ENCODE peak calls at places on chromosomes 2 and 18, in seven cellular contexts. One of them, this sample, is unnamed.
A peak's percentile ranks its signal among the peaks of the same experiment; 100 is the strongest.

GRCh38 chr2:119756837-119757236 is 2.9 kb upstream of the PTPN4 start:
- DNase-seq in mesenchymal stem cell: peak; percentile 60
- DNase-seq in neuronal stem cell: no peak
- DNase-seq in H9: no peak
- DNase-seq in trophoblast cell: no peak
- DNase-seq in IMR-90: peak; percentile 87
- DNase-seq in mesendoderm: no peak
- DNase-seq in this sample: no peak

GRCh38 chr2:188604579-188604978 is 312.9 kb downstream of the GULP1 start:
- DNase-seq in neuronal stem cell: no peak
- DNase-seq in H9: no peak
- DNase-seq in IMR-90: peak; percentile 16
- DNase-seq in trophoblast cell: no peak
- DNase-seq in mesenchymal stem cell: no peak
- DNase-seq in mesendoderm: no peak
- DNase-seq in this sample: no peak

GRCh38 chr2:101435011-101435862 is 39.7 kb downstream of the RFX8 start:
- DNase-seq in IMR-90: peak; percentile 41
- DNase-seq in mesendoderm: peak; percentile 56
- DNase-seq in neuronal stem cell: peak; percentile 67
- DNase-seq in trophoblast cell: no peak
- DNase-seq in mesenchymal stem cell: no peak
- DNase-seq in H9: peak; percentile 65
- DNase-seq in this sample: no peak

GRCh38 chr18:59057969-59058368 is 81.7 kb upstream of the SEC11C start:
- DNase-seq in neuronal stem cell: no peak
- DNase-seq in mesendoderm: no peak
- DNase-seq in mesenchymal stem cell: no peak
- DNase-seq in trophoblast cell: no peak
- DNase-seq in H9: no peak
- DNase-seq in IMR-90: peak; percentile 81
- DNase-seq in this sample: no peak

GRCh38 chr2:223041527-223042109 is 10.4 kb upstream of the KCNE4 start:
- DNase-seq in mesenchymal stem cell: peak; percentile 99
- DNase-seq in mesendoderm: peak; percentile 87
- DNase-seq in H9: peak; percentile 46
- DNase-seq in neuronal stem cell: no peak
- DNase-seq in IMR-90: peak; percentile 99
- DNase-seq in trophoblast cell: peak; percentile 25
- DNase-seq in this sample: no peak

GRCh38 chr2:15939556-15939853 is 845 bp upstream of the MYCN start:
- DNase-seq in trophoblast cell: peak; percentile 59
- DNase-seq in mesenchymal stem cell: no peak
- DNase-seq in H9: peak; percentile 81
- DNase-seq in IMR-90: no peak
- DNase-seq in mesendoderm: no peak
- DNase-seq in neuronal stem cell: no peak
- DNase-seq in this sample: no peak

GRCh38 chr2:101517753-101518152 is 42.8 kb upstream of the RFX8 start:
- DNase-seq in mesenchymal stem cell: peak; percentile 74
- DNase-seq in mesendoderm: no peak
- DNase-seq in neuronal stem cell: no peak
- DNase-seq in trophoblast cell: no peak
- DNase-seq in H9: no peak
- DNase-seq in IMR-90: peak; percentile 65
- DNase-seq in this sample: no peak

GRCh38 chr2:46010925-46011490 is 286.2 kb upstream of the EPAS1 start:
- DNase-seq in IMR-90: peak; percentile 74
- DNase-seq in mesendoderm: peak; percentile 38
- DNase-seq in mesenchymal stem cell: peak; percentile 66
- DNase-seq in H9: no peak
- DNase-seq in neuronal stem cell: no peak
- DNase-seq in trophoblast cell: no peak
- DNase-seq in this sample: no peak

GRCh38 chr18:76524900-76525698 is 30.1 kb upstream of the ZNF516 start:
- DNase-seq in neuronal stem cell: peak; percentile 72
- DNase-seq in trophoblast cell: no peak
- DNase-seq in mesenchymal stem cell: peak; percentile 92
- DNase-seq in H9: no peak
- DNase-seq in IMR-90: peak; percentile 68
- DNase-seq in mesendoderm: peak; percentile 88
- DNase-seq in this sample: no peak

GRCh38 chr2:42196403-42197267 is 27.5 kb downstream of the EML4 start:
- DNase-seq in neuronal stem cell: no peak
- DNase-seq in mesenchymal stem cell: peak; percentile 66
- DNase-seq in IMR-90: peak; percentile 58
- DNase-seq in mesendoderm: peak; percentile 93
- DNase-seq in H9: peak; percentile 53
- DNase-seq in trophoblast cell: no peak
- DNase-seq in this sample: peak; percentile 9

GRCh38 chr2:98623657-98624056 is 15.3 kb downstream of the UNC50 start:
- DNase-seq in mesendoderm: no peak
- DNase-seq in IMR-90: peak; percentile 37
- DNase-seq in mesenchymal stem cell: no peak
- DNase-seq in trophoblast cell: no peak
- DNase-seq in neuronal stem cell: no peak
- DNase-seq in H9: no peak
- DNase-seq in this sample: no peak

GRCh38 chr2:134120160-134120717 is 133.6 kb upstream of the MGAT5 start:
- DNase-seq in trophoblast cell: no peak
- DNase-seq in mesendoderm: peak; percentile 45
- DNase-seq in neuronal stem cell: peak; percentile 51
- DNase-seq in IMR-90: no peak
- DNase-seq in H9: no peak
- DNase-seq in mesenchymal stem cell: no peak
- DNase-seq in this sample: no peak

GRCh38 chr2:37688771-37689468 is 17.5 kb upstream of the CDC42EP3 start:
- DNase-seq in H9: no peak
- DNase-seq in mesendoderm: peak; percentile 97
- DNase-seq in IMR-90: peak; percentile 91
- DNase-seq in trophoblast cell: peak; percentile 91
- DNase-seq in neuronal stem cell: no peak
- DNase-seq in mesenchymal stem cell: peak; percentile 84
- DNase-seq in this sample: no peak

GRCh38 chr2:72006188-72006736 is 141.4 kb downstream of the CYP26B1 start:
- DNase-seq in neuronal stem cell: no peak
- DNase-seq in mesenchymal stem cell: no peak
- DNase-seq in trophoblast cell: no peak
- DNase-seq in mesendoderm: no peak
- DNase-seq in H9: no peak
- DNase-seq in IMR-90: no peak
- DNase-seq in this sample: no peak

GRCh38 chr2:197363998-197364397 is 53.4 kb upstream of the ANKRD44 start:
- DNase-seq in mesendoderm: peak; percentile 42
- DNase-seq in trophoblast cell: no peak
- DNase-seq in H9: no peak
- DNase-seq in IMR-90: no peak
- DNase-seq in mesenchymal stem cell: no peak
- DNase-seq in neuronal stem cell: no peak
- DNase-seq in this sample: no peak

GRCh38 chr2:145797692-145798091 is 1277.8 kb upstream of the ZEB2 start:
- DNase-seq in trophoblast cell: no peak
- DNase-seq in mesendoderm: no peak
- DNase-seq in IMR-90: no peak
- DNase-seq in mesenchymal stem cell: no peak
- DNase-seq in H9: no peak
- DNase-seq in neuronal stem cell: no peak
- DNase-seq in this sample: no peak

GRCh38 chr2:20596973-20597867 is 53.7 kb downstream of the HS1BP3 start:
- DNase-seq in mesendoderm: no peak
- DNase-seq in IMR-90: no peak
- DNase-seq in neuronal stem cell: no peak
- DNase-seq in mesenchymal stem cell: peak; percentile 94
- DNase-seq in trophoblast cell: no peak
- DNase-seq in H9: no peak
- DNase-seq in this sample: no peak

GRCh38 chr18:52190195-52190594 is 149.8 kb upstream of the DCC start:
- DNase-seq in trophoblast cell: no peak
- DNase-seq in mesenchymal stem cell: no peak
- DNase-seq in neuronal stem cell: no peak
- DNase-seq in mesendoderm: no peak
- DNase-seq in H9: no peak
- DNase-seq in IMR-90: no peak
- DNase-seq in this sample: no peak

GRCh38 chr2:25411281-25411680 is 69.6 kb upstream of the DNMT3A start:
- DNase-seq in mesendoderm: no peak
- DNase-seq in neuronal stem cell: no peak
- DNase-seq in trophoblast cell: no peak
- DNase-seq in IMR-90: no peak
- DNase-seq in mesenchymal stem cell: no peak
- DNase-seq in H9: no peak
- DNase-seq in this sample: no peak

GRCh38 chr2:119293254-119293653 is 69.6 kb downstream of the STEAP3 start:
- DNase-seq in mesendoderm: no peak
- DNase-seq in IMR-90: peak; percentile 16
- DNase-seq in mesenchymal stem cell: no peak
- DNase-seq in H9: no peak
- DNase-seq in trophoblast cell: peak; percentile 96
- DNase-seq in neuronal stem cell: no peak
- DNase-seq in this sample: no peak

GRCh38 chr2:225998653-225999052 is 599.1 kb downstream of the NYAP2 start:
- DNase-seq in neuronal stem cell: no peak
- DNase-seq in mesendoderm: peak; percentile 31
- DNase-seq in trophoblast cell: peak; percentile 13
- DNase-seq in H9: no peak
- DNase-seq in IMR-90: peak; percentile 42
- DNase-seq in mesenchymal stem cell: peak; percentile 67
- DNase-seq in this sample: no peak

GRCh38 chr2:3742743-3743142 is 39.4 kb downstream of the DCDC2C start:
- DNase-seq in IMR-90: no peak
- DNase-seq in H9: peak; percentile 16
- DNase-seq in neuronal stem cell: no peak
- DNase-seq in mesenchymal stem cell: no peak
- DNase-seq in mesendoderm: no peak
- DNase-seq in trophoblast cell: no peak
- DNase-seq in this sample: no peak

DNA sequence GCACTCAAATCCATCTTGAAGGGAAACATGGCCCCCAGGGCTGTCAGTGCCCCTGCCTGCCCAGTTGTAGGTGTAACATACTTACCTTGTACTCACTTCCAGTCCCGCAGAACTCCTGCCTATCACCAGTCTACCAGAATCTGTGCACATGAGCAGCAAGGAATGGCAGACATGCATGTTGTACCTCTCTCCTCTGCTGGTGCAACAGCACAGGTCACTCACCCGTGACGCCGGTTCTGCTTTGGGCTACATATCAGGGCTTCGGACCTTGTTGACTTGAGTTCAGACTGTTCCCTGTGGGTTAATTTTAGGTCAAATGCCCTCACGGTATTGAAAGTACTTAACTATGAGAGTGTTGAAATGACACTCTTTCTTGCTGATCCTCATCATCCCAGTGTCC is 215.7 kb downstream of the TPGS2 start:
- DNase-seq in neuronal stem cell: no peak
- DNase-seq in mesenchymal stem cell: no peak
- DNase-seq in mesendoderm: no peak
- DNase-seq in IMR-90: no peak
- DNase-seq in H9: no peak
- DNase-seq in trophoblast cell: peak; percentile 49
- DNase-seq in this sample: no peak
- H3K79me1 ChIP-seq in neuronal stem cell: peaks cover 2% of the 10 kb centered on the region
- H3K79me1 ChIP-seq in mesenchymal stem cell: no peaks in the 10 kb centered on the region
- H3K79me1 ChIP-seq in mesendoderm: no peaks in the 10 kb centered on the region
- H3K79me1 ChIP-seq in IMR-90: no peaks in the 10 kb centered on the region
- H3K79me1 ChIP-seq in H9: no peaks in the 10 kb centered on the region
- H3K79me1 ChIP-seq in trophoblast cell: no peaks in the 10 kb centered on the region
- H3K79me1 ChIP-seq in this sample: no peaks in the 10 kb centered on the region

DNA sequence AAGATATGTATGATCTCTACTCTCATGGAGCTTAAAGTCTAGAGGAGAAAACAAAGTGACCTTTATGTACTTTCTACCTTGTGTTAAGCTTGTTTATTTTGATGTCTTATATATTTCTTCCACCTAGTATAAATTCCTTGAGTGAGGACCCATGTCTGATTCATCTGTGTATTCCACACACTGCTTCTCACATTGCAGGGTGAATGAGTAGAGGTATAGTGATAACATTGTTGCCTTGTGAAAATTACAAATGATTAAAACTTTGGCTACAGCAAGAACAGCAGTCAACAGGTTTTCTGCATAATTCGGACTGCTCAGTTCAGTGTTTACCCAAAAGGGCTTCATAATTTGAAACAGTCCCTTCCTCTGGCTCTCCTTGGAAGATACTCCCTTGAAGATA is 36.3 kb downstream of the AOX1 start:
- DNase-seq in trophoblast cell: no peak
- DNase-seq in neuronal stem cell: no peak
- DNase-seq in mesendoderm: no peak
- DNase-seq in IMR-90: peak; percentile 52
- DNase-seq in H9: no peak
- DNase-seq in mesenchymal stem cell: no peak
- DNase-seq in this sample: no peak
- H3K79me1 ChIP-seq in trophoblast cell: no peaks in the 10 kb centered on the region
- H3K79me1 ChIP-seq in neuronal stem cell: no peaks in the 10 kb centered on the region
- H3K79me1 ChIP-seq in mesendoderm: no peaks in the 10 kb centered on the region
- H3K79me1 ChIP-seq in IMR-90: no peaks in the 10 kb centered on the region
- H3K79me1 ChIP-seq in H9: no peaks in the 10 kb centered on the region
- H3K79me1 ChIP-seq in mesenchymal stem cell: no peaks in the 10 kb centered on the region
- H3K79me1 ChIP-seq in this sample: no peaks in the 10 kb centered on the region

GRCh38 chr2:30689496-30690125 is 117.6 kb downstream of the CAPN13 start:
- DNase-seq in mesenchymal stem cell: no peak
- DNase-seq in H9: no peak
- DNase-seq in trophoblast cell: no peak
- DNase-seq in IMR-90: no peak
- DNase-seq in neuronal stem cell: no peak
- DNase-seq in mesendoderm: no peak
- DNase-seq in this sample: peak; percentile 29
- H3K79me1 ChIP-seq in mesenchymal stem cell: no peaks in the 10 kb centered on the region
- H3K79me1 ChIP-seq in H9: no peaks in the 10 kb centered on the region
- H3K79me1 ChIP-seq in trophoblast cell: peaks cover 4% of the 10 kb centered on the region
- H3K79me1 ChIP-seq in IMR-90: no peaks in the 10 kb centered on the region
- H3K79me1 ChIP-seq in neuronal stem cell: no peaks in the 10 kb centered on the region
- H3K79me1 ChIP-seq in mesendoderm: no peaks in the 10 kb centered on the region
- H3K79me1 ChIP-seq in this sample: no peaks in the 10 kb centered on the region

DNA sequence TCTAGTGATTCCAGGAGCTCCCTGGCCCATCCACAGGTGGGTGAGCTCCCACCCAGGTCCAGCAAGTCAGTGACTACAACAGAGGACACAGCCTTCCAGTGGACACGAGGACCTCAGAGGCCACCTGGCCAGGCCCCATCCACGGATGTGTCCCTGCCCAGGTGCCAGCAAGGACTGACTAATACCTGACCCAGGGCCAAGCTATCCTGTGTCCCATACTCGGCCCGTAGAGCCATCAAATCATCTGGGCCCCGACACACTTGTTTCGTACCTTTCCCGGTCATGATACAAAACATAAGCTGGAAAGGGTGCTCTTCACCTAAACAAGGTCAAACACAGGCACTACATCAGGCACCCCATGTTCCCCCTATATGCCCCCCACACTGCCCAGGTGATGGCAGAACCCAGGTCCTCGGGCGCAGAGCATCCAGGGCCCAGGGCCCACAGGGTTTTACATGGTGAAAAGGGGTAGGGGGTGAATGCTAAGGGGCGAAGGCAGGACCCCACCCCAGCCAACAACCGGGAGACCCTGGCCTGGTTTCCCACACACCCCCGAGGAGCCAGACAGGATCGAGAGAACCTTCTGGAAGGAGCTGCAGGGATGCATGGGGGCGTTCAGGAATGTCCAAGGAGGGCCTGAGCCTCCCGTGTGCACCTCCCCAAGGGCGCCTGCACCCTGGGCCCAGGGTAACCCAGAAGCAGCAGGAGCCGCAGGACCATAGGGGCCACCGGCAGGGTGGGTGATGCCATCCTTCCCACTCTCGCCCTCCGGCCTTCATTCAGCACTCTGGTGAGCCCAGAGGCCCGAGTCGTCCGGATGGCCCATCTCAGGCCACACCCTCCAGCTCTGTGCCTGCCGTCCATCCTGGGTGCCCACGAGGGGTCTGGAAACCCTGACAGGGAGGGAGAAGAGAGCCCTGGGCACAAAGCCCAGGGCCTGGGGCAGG is 94.3 kb downstream of the HDAC4 start:
- DNase-seq in H9: no peak
- DNase-seq in IMR-90: no peak
- DNase-seq in mesendoderm: no peak
- DNase-seq in mesenchymal stem cell: no peak
- DNase-seq in trophoblast cell: no peak
- DNase-seq in neuronal stem cell: no peak
- DNase-seq in this sample: no peak
- H3K79me1 ChIP-seq in H9: peaks cover 7% of the 10 kb centered on the region
- H3K79me1 ChIP-seq in IMR-90: peaks cover 43% of the 10 kb centered on the region
- H3K79me1 ChIP-seq in mesendoderm: peaks cover 27% of the 10 kb centered on the region
- H3K79me1 ChIP-seq in mesenchymal stem cell: peaks cover 80% of the 10 kb centered on the region
- H3K79me1 ChIP-seq in trophoblast cell: peaks cover 3% of the 10 kb centered on the region
- H3K79me1 ChIP-seq in neuronal stem cell: peaks cover 9% of the 10 kb centered on the region
- H3K79me1 ChIP-seq in this sample: peaks cover 20% of the 10 kb centered on the region

This sample was measured in H1.